ENCODE peak calls at places on chromosomes 2 and 18, in ten cellular contexts. One of them, this sample, is unnamed.

GRCh38 chr18:57437782-57438668 is 2.9 kb downstream of the ONECUT2 start:
- DNase-seq in HCEC 1CT: peak
- DNase-seq in head of caudate nucleus: peak
- DNase-seq in LoVo: peak
- DNase-seq in GM12892: no peak
- DNase-seq in HTR-8/SVneo: peak
- DNase-seq in GM04504: peak
- DNase-seq in AG10803: peak
- DNase-seq in CD8-positive, alpha-beta T cell: no peak
- DNase-seq in EL: peak
- DNase-seq in this sample: no peak

GRCh38 chr2:44450806-44451205 is 89.1 kb downstream of the CAMKMT start:
- DNase-seq in AG10803: peak
- DNase-seq in head of caudate nucleus: no peak
- DNase-seq in GM04504: no peak
- DNase-seq in GM12892: no peak
- DNase-seq in HCEC 1CT: no peak
- DNase-seq in CD8-positive, alpha-beta T cell: no peak
- DNase-seq in EL: peak
- DNase-seq in HTR-8/SVneo: no peak
- DNase-seq in LoVo: no peak
- DNase-seq in this sample: no peak

GRCh38 chr2:96772903-96773675 is 12.4 kb downstream of the CNNM4 start:
- DNase-seq in LoVo: no peak
- DNase-seq in HTR-8/SVneo: no peak
- DNase-seq in GM12892: no peak
- DNase-seq in EL: no peak
- DNase-seq in head of caudate nucleus: no peak
- DNase-seq in AG10803: no peak
- DNase-seq in GM04504: no peak
- DNase-seq in HCEC 1CT: no peak
- DNase-seq in CD8-positive, alpha-beta T cell: no peak
- DNase-seq in this sample: no peak

GRCh38 chr2:63654959-63655358 is 66.2 kb downstream of the MDH1 start:
- DNase-seq in head of caudate nucleus: no peak
- DNase-seq in HTR-8/SVneo: no peak
- DNase-seq in GM04504: peak
- DNase-seq in CD8-positive, alpha-beta T cell: no peak
- DNase-seq in LoVo: no peak
- DNase-seq in EL: peak
- DNase-seq in HCEC 1CT: peak
- DNase-seq in AG10803: peak
- DNase-seq in GM12892: no peak
- DNase-seq in this sample: no peak

GRCh38 chr2:31729442-31730092 is 148.8 kb upstream of the SRD5A2 start:
- DNase-seq in AG10803: peak
- DNase-seq in LoVo: peak
- DNase-seq in GM04504: peak
- DNase-seq in head of caudate nucleus: no peak
- DNase-seq in HCEC 1CT: peak
- DNase-seq in HTR-8/SVneo: peak
- DNase-seq in CD8-positive, alpha-beta T cell: no peak
- DNase-seq in GM12892: no peak
- DNase-seq in EL: peak
- DNase-seq in this sample: no peak

GRCh38 chr18:35371412-35372195 is 5.5 kb downstream of the ZNF396 start:
- DNase-seq in head of caudate nucleus: no peak
- DNase-seq in CD8-positive, alpha-beta T cell: no peak
- DNase-seq in AG10803: peak
- DNase-seq in GM04504: peak
- DNase-seq in GM12892: no peak
- DNase-seq in EL: peak
- DNase-seq in HTR-8/SVneo: no peak
- DNase-seq in LoVo: no peak
- DNase-seq in HCEC 1CT: peak
- DNase-seq in this sample: no peak

GRCh38 chr18:3248670-3249359 is 1.2 kb downstream of the MYL12A start:
- DNase-seq in LoVo: peak
- DNase-seq in AG10803: peak
- DNase-seq in EL: peak
- DNase-seq in HCEC 1CT: peak
- DNase-seq in GM12892: no peak
- DNase-seq in GM04504: no peak
- DNase-seq in HTR-8/SVneo: no peak
- DNase-seq in head of caudate nucleus: no peak
- DNase-seq in CD8-positive, alpha-beta T cell: no peak
- DNase-seq in this sample: no peak

GRCh38 chr2:237998530-237998929 is 31.7 kb downstream of the UBE2F start:
- DNase-seq in LoVo: peak
- DNase-seq in GM12892: no peak
- DNase-seq in EL: no peak
- DNase-seq in HTR-8/SVneo: no peak
- DNase-seq in CD8-positive, alpha-beta T cell: no peak
- DNase-seq in HCEC 1CT: no peak
- DNase-seq in AG10803: no peak
- DNase-seq in head of caudate nucleus: no peak
- DNase-seq in GM04504: no peak
- DNase-seq in this sample: no peak

GRCh38 chr18:45324489-45325111 is 290.7 kb upstream of the SLC14A2 start:
- DNase-seq in HCEC 1CT: no peak
- DNase-seq in LoVo: no peak
- DNase-seq in HTR-8/SVneo: no peak
- DNase-seq in EL: no peak
- DNase-seq in head of caudate nucleus: no peak
- DNase-seq in GM04504: no peak
- DNase-seq in CD8-positive, alpha-beta T cell: no peak
- DNase-seq in AG10803: peak
- DNase-seq in GM12892: no peak
- DNase-seq in this sample: no peak

GRCh38 chr2:8528863-8529262 is 153.0 kb upstream of the ID2 start:
- DNase-seq in head of caudate nucleus: no peak
- DNase-seq in CD8-positive, alpha-beta T cell: no peak
- DNase-seq in HTR-8/SVneo: no peak
- DNase-seq in AG10803: no peak
- DNase-seq in GM04504: no peak
- DNase-seq in LoVo: no peak
- DNase-seq in HCEC 1CT: no peak
- DNase-seq in GM12892: no peak
- DNase-seq in EL: no peak
- DNase-seq in this sample: no peak

GRCh38 chr2:12493031-12493513 is 223.7 kb upstream of the TRIB2 start:
- DNase-seq in AG10803: peak
- DNase-seq in head of caudate nucleus: no peak
- DNase-seq in HTR-8/SVneo: peak
- DNase-seq in GM04504: no peak
- DNase-seq in HCEC 1CT: peak
- DNase-seq in LoVo: peak
- DNase-seq in EL: peak
- DNase-seq in CD8-positive, alpha-beta T cell: no peak
- DNase-seq in GM12892: no peak
- DNase-seq in this sample: no peak

GRCh38 chr2:38603402-38604265 is 906 bp upstream of the HNRNPLL start:
- DNase-seq in HCEC 1CT: peak
- DNase-seq in head of caudate nucleus: peak
- DNase-seq in LoVo: peak
- DNase-seq in GM12892: peak
- DNase-seq in EL: peak
- DNase-seq in CD8-positive, alpha-beta T cell: peak
- DNase-seq in HTR-8/SVneo: peak
- DNase-seq in AG10803: peak
- DNase-seq in GM04504: peak
- DNase-seq in this sample: peak

GRCh38 chr18:11946756-11947155 is 34.6 kb upstream of the IMPA2 start:
- DNase-seq in GM04504: no peak
- DNase-seq in head of caudate nucleus: no peak
- DNase-seq in AG10803: peak
- DNase-seq in HCEC 1CT: peak
- DNase-seq in LoVo: no peak
- DNase-seq in GM12892: no peak
- DNase-seq in HTR-8/SVneo: no peak
- DNase-seq in EL: peak
- DNase-seq in CD8-positive, alpha-beta T cell: no peak
- DNase-seq in this sample: no peak

GRCh38 chr2:217216316-217216715 is 356.5 kb upstream of the TNP1 start:
- DNase-seq in head of caudate nucleus: no peak
- DNase-seq in EL: no peak
- DNase-seq in LoVo: no peak
- DNase-seq in CD8-positive, alpha-beta T cell: no peak
- DNase-seq in HTR-8/SVneo: no peak
- DNase-seq in HCEC 1CT: no peak
- DNase-seq in AG10803: no peak
- DNase-seq in GM12892: no peak
- DNase-seq in GM04504: no peak
- DNase-seq in this sample: no peak

GRCh38 chr2:175871949-175872348 is 130.1 kb downstream of the LNPK start:
- DNase-seq in GM04504: no peak
- DNase-seq in HCEC 1CT: no peak
- DNase-seq in EL: peak
- DNase-seq in HTR-8/SVneo: no peak
- DNase-seq in CD8-positive, alpha-beta T cell: no peak
- DNase-seq in head of caudate nucleus: no peak
- DNase-seq in AG10803: no peak
- DNase-seq in LoVo: no peak
- DNase-seq in GM12892: no peak
- DNase-seq in this sample: no peak

GRCh38 chr2:106062627-106063026 is 131.5 kb downstream of the UXS1 start:
- DNase-seq in LoVo: no peak
- DNase-seq in head of caudate nucleus: no peak
- DNase-seq in AG10803: no peak
- DNase-seq in EL: no peak
- DNase-seq in GM12892: no peak
- DNase-seq in HTR-8/SVneo: no peak
- DNase-seq in HCEC 1CT: no peak
- DNase-seq in GM04504: no peak
- DNase-seq in CD8-positive, alpha-beta T cell: no peak
- DNase-seq in this sample: no peak

GRCh38 chr2:226334981-226335720 is 464.5 kb downstream of the IRS1 start:
- DNase-seq in GM12892: no peak
- DNase-seq in LoVo: no peak
- DNase-seq in head of caudate nucleus: no peak
- DNase-seq in GM04504: no peak
- DNase-seq in CD8-positive, alpha-beta T cell: no peak
- DNase-seq in HCEC 1CT: peak
- DNase-seq in AG10803: peak
- DNase-seq in EL: peak
- DNase-seq in HTR-8/SVneo: no peak
- DNase-seq in this sample: no peak

GRCh38 chr18:61765097-61765496 is 127.7 kb downstream of the RNF152 start:
- DNase-seq in HCEC 1CT: no peak
- DNase-seq in CD8-positive, alpha-beta T cell: no peak
- DNase-seq in GM04504: peak
- DNase-seq in HTR-8/SVneo: no peak
- DNase-seq in GM12892: no peak
- DNase-seq in LoVo: no peak
- DNase-seq in EL: peak
- DNase-seq in AG10803: peak
- DNase-seq in head of caudate nucleus: no peak
- DNase-seq in this sample: no peak

GRCh38 chr2:218010116-218010837 is 7.5 kb upstream of the TNS1 start:
- DNase-seq in CD8-positive, alpha-beta T cell: no peak
- DNase-seq in AG10803: peak
- DNase-seq in HTR-8/SVneo: peak
- DNase-seq in EL: peak
- DNase-seq in LoVo: peak
- DNase-seq in GM12892: peak
- DNase-seq in GM04504: no peak
- DNase-seq in head of caudate nucleus: peak
- DNase-seq in HCEC 1CT: peak
- DNase-seq in this sample: peak

GRCh38 chr18:1094408-1094807 is 189.7 kb downstream of the ADCYAP1 start:
- DNase-seq in AG10803: peak
- DNase-seq in head of caudate nucleus: no peak
- DNase-seq in HCEC 1CT: no peak
- DNase-seq in EL: peak
- DNase-seq in LoVo: no peak
- DNase-seq in HTR-8/SVneo: peak
- DNase-seq in GM04504: peak
- DNase-seq in GM12892: no peak
- DNase-seq in CD8-positive, alpha-beta T cell: no peak
- DNase-seq in this sample: no peak

GRCh38 chr18:68376931-68377330 is 338.0 kb downstream of the TMX3 start:
- DNase-seq in GM12892: no peak
- DNase-seq in CD8-positive, alpha-beta T cell: no peak
- DNase-seq in LoVo: no peak
- DNase-seq in head of caudate nucleus: no peak
- DNase-seq in EL: no peak
- DNase-seq in AG10803: peak
- DNase-seq in HCEC 1CT: no peak
- DNase-seq in GM04504: no peak
- DNase-seq in HTR-8/SVneo: no peak
- DNase-seq in this sample: no peak

GRCh38 chr2:20212459-20212870 is 12.5 kb downstream of the SDC1 start:
- DNase-seq in HTR-8/SVneo: peak
- DNase-seq in CD8-positive, alpha-beta T cell: no peak
- DNase-seq in GM12892: peak
- DNase-seq in head of caudate nucleus: no peak
- DNase-seq in AG10803: peak
- DNase-seq in LoVo: no peak
- DNase-seq in EL: peak
- DNase-seq in HCEC 1CT: no peak
- DNase-seq in GM04504: no peak
- DNase-seq in this sample: no peak

GRCh38 chr2:192265751-192266150 is 71.0 kb upstream of the TMEFF2 start:
- DNase-seq in CD8-positive, alpha-beta T cell: no peak
- DNase-seq in GM04504: no peak
- DNase-seq in EL: no peak
- DNase-seq in AG10803: peak
- DNase-seq in LoVo: no peak
- DNase-seq in GM12892: no peak
- DNase-seq in HTR-8/SVneo: no peak
- DNase-seq in HCEC 1CT: no peak
- DNase-seq in head of caudate nucleus: no peak
- DNase-seq in this sample: no peak

GRCh38 chr18:2173464-2173863 is 397.8 kb downstream of the METTL4 start:
- DNase-seq in LoVo: no peak
- DNase-seq in EL: peak
- DNase-seq in AG10803: peak
- DNase-seq in CD8-positive, alpha-beta T cell: no peak
- DNase-seq in GM12892: no peak
- DNase-seq in GM04504: peak
- DNase-seq in head of caudate nucleus: no peak
- DNase-seq in HTR-8/SVneo: no peak
- DNase-seq in HCEC 1CT: peak
- DNase-seq in this sample: no peak

GRCh38 chr18:14174706-14175085 is 42.5 kb upstream of the ZNF519 start:
- DNase-seq in EL: no peak
- DNase-seq in GM12892: no peak
- DNase-seq in HCEC 1CT: no peak
- DNase-seq in head of caudate nucleus: no peak
- DNase-seq in GM04504: no peak
- DNase-seq in LoVo: no peak
- DNase-seq in HTR-8/SVneo: no peak
- DNase-seq in AG10803: no peak
- DNase-seq in CD8-positive, alpha-beta T cell: no peak
- DNase-seq in this sample: no peak

GRCh38 chr2:197208841-197209240 is 101.7 kb downstream of the ANKRD44 start:
- DNase-seq in HCEC 1CT: no peak
- DNase-seq in GM12892: no peak
- DNase-seq in EL: no peak
- DNase-seq in GM04504: no peak
- DNase-seq in AG10803: no peak
- DNase-seq in head of caudate nucleus: no peak
- DNase-seq in HTR-8/SVneo: no peak
- DNase-seq in LoVo: no peak
- DNase-seq in CD8-positive, alpha-beta T cell: no peak
- DNase-seq in this sample: no peak

GRCh38 chr2:118474151-118474561 is 373.3 kb downstream of the EN1 start:
- DNase-seq in EL: no peak
- DNase-seq in GM12892: no peak
- DNase-seq in HCEC 1CT: no peak
- DNase-seq in head of caudate nucleus: no peak
- DNase-seq in GM04504: no peak
- DNase-seq in CD8-positive, alpha-beta T cell: no peak
- DNase-seq in LoVo: no peak
- DNase-seq in HTR-8/SVneo: no peak
- DNase-seq in AG10803: no peak
- DNase-seq in this sample: no peak

GRCh38 chr18:78517973-78518372 is 461.6 kb upstream of the SALL3 start:
- DNase-seq in AG10803: no peak
- DNase-seq in GM04504: no peak
- DNase-seq in HTR-8/SVneo: no peak
- DNase-seq in GM12892: no peak
- DNase-seq in HCEC 1CT: no peak
- DNase-seq in LoVo: no peak
- DNase-seq in CD8-positive, alpha-beta T cell: no peak
- DNase-seq in EL: no peak
- DNase-seq in head of caudate nucleus: peak
- DNase-seq in this sample: no peak

This sample was measured in effector CD4-positive, alpha-beta T cell.